ENCODE peak calls at places on chromosomes 7 and 10, in eight cellular contexts. J, O, K, M, U, Y, A and F are unnamed samples.

GRCh38 chr7:124758327-124758726 is 7.3 kb downstream of the GPR37 start:
- DNase-seq in J (no peak), O (no peak), K (no peak), M (no peak), U (no peak), Y (no peak), A (no peak), F (no peak)

GRCh38 chr7:28625446-28625845 is 213.1 kb downstream of the CREB5 start:
- DNase-seq in J (no peak), O (no peak), K (no peak), M (no peak), U (no peak), Y (no peak), A (no peak), F (no peak)

GRCh38 chr7:30147223-30147622 is 12.4 kb downstream of the MTURN start:
- DNase-seq in J (no peak), O (no peak), K (no peak), M (no peak), U (no peak), Y (no peak), A (no peak), F (no peak)

GRCh38 chr7:108308913-108309312 is 147.3 kb downstream of the NRCAM start:
- DNase-seq in J (peak; percentile 86), O (no peak), K (no peak), M (peak; percentile 82), U (no peak), Y (no peak), A (no peak), F (no peak)

GRCh38 chr10:80896959-80897358 is 359.3 kb downstream of the SH2D4B start:
- DNase-seq in J (no peak), O (no peak), K (no peak), M (no peak), U (no peak), Y (no peak), A (no peak), F (no peak)

GRCh38 chr7:150384406-150385239 is 5.5 kb downstream of the ZNF775 start:
- DNase-seq in J (no peak), O (no peak), K (no peak), M (no peak), U (no peak), Y (no peak), A (no peak), F (no peak)

GRCh38 chr7:135213831-135214230 is 2.5 kb upstream of the WDR91 start:
- DNase-seq in J (no peak), O (no peak), K (no peak), M (no peak), U (no peak), Y (no peak), A (no peak), F (no peak)

GRCh38 chr7:23811540-23811939 is 101.5 kb downstream of the STK31 start:
- DNase-seq in J (peak; percentile 6), O (no peak), K (no peak), M (no peak), U (no peak), Y (no peak), A (no peak), F (no peak)

GRCh38 chr7:50558380-50559051 is 6.7 kb downstream of the DDC start:
- DNase-seq in J (peak; percentile 24), O (no peak), K (no peak), M (no peak), U (peak; percentile 46), Y (no peak), A (no peak), F (peak; percentile 92)

GRCh38 chr7:5179756-5180155 is 10.3 kb upstream of the WIPI2 start:
- DNase-seq in J (no peak), O (no peak), K (no peak), M (no peak), U (no peak), Y (no peak), A (no peak), F (no peak)

GRCh38 chr7:64883113-64883905 is 19.8 kb upstream of the ZNF273 start:
- DNase-seq in J (no peak), O (no peak), K (no peak), M (no peak), U (no peak), Y (peak; percentile 35), A (no peak), F (no peak)

GRCh38 chr10:61894150-61894549 is 7.3 kb upstream of the ARID5B start:
- DNase-seq in J (no peak), O (no peak), K (no peak), M (no peak), U (no peak), Y (no peak), A (no peak), F (no peak)

GRCh38 chr10:69684020-69684980 is 54.3 kb downstream of the FAM241B start:
- DNase-seq in J (peak; percentile 66), O (no peak), K (no peak), M (no peak), U (no peak), Y (peak; percentile 69), A (no peak), F (no peak)

GRCh38 chr10:118501637-118502440 is 93.6 kb downstream of the PRLHR start:
- DNase-seq in J (peak; percentile 87), O (no peak), K (no peak), M (peak; percentile 6), U (no peak), Y (no peak), A (no peak), F (no peak)

GRCh38 chr7:138556771-138557484 is 96.9 kb downstream of the TRIM24 start:
- DNase-seq in J (peak; percentile 22), O (no peak), K (no peak), M (no peak), U (peak; percentile 16), Y (no peak), A (no peak), F (no peak)

GRCh38 chr10:69087600-69088470 is at the start of gene SRGN:
- DNase-seq in J (peak; percentile 99), O (no peak), K (peak; percentile 50), M (peak; percentile 76), U (no peak), Y (peak; percentile 84), A (peak; percentile 81), F (no peak)

GRCh38 chr10:132848951-132849545 is 63.1 kb upstream of the NKX6-2 start:
- DNase-seq in J (no peak), O (no peak), K (no peak), M (no peak), U (no peak), Y (no peak), A (no peak), F (peak; percentile 4)

GRCh38 chr10:17123062-17123661 is 6.4 kb downstream of the CUBN start:
- DNase-seq in J (peak; percentile 25), O (no peak), K (no peak), M (no peak), U (no peak), Y (no peak), A (no peak), F (no peak)

GRCh38 chr7:83541187-83541960 is 107.6 kb downstream of the SEMA3E start:
- DNase-seq in J (no peak), O (no peak), K (no peak), M (no peak), U (no peak), Y (no peak), A (no peak), F (no peak)